ENCODE peak calls at places on chromosomes 11 and 22, in six cellular contexts. H is pancreas, E is breast epithelium, I is endodermal cell, B is stomach, Q is cardiac muscle cell. X is an unnamed sample. For H3K36me3, the result is how much of the 10 kb centered on the place peaks cover.

GRCh38 chr22:46081036-46081830 is 69.1 kb upstream of the PPARA start:
- DNase-seq in B (peak), I (no peak), E (peak), Q (no peak), H (peak), X (no peak)

GRCh38 chr11:32893947-32894827 is 1.6 kb downstream of the QSER1 start:
- DNase-seq in E (no peak), H (peak), B (no peak), Q (peak), I (peak), X (peak)

GRCh38 chr22:19631899-19632670 is 82.2 kb upstream of the SEPTIN5 start:
- DNase-seq in I (peak), B (no peak), Q (peak), E (no peak), H (no peak), X (peak)

GRCh38 chr11:79033833-79034232 is 407.0 kb downstream of the TENM4 start:
- DNase-seq in H (no peak), Q (no peak), B (no peak), E (no peak), I (no peak), X (no peak)

GRCh38 chr11:76086713-76087635 is 119.3 kb downstream of the WNT11 start:
- DNase-seq in E (no peak), Q (no peak), B (no peak), H (no peak), I (no peak), X (peak)

GRCh38 chr11:59263225-59263894 is 50.6 kb upstream of the MPEG1 start:
- DNase-seq in H (no peak), Q (no peak), E (no peak), I (peak), B (peak), X (no peak)

GRCh38 chr11:15770798-15771414 is 585.4 kb downstream of the SOX6 start:
- DNase-seq in I (peak), E (no peak), Q (peak), H (no peak), B (peak), X (peak)

GRCh38 chr11:48034926-48035876 is 54.8 kb downstream of the PTPRJ start:
- DNase-seq in B (peak), I (no peak), E (no peak), Q (peak), H (no peak), X (no peak)

GRCh38 chr11:17631702-17632365 is 84.8 kb downstream of the OTOG start:
- DNase-seq in B (no peak), E (no peak), Q (no peak), H (no peak), I (peak), X (no peak)
- TF ChIP-seq CTCF in B (no peak), E (no peak), Q (no peak), H (no peak), I (peak), X (no peak)

GRCh38 chr11:126198648-126199047 is 12.8 kb downstream of the RPUSD4 start:
- DNase-seq in Q (no peak), I (no peak), E (no peak), H (no peak), B (no peak), X (no peak)

GRCh38 chr11:126194121-126194543 is 17.3 kb downstream of the RPUSD4 start:
- DNase-seq in I (peak), E (no peak), B (peak), H (no peak), Q (peak), X (peak)

GRCh38 chr11:126193038-126193478 is 18.4 kb downstream of the RPUSD4 start:
- DNase-seq in H (no peak), B (no peak), I (no peak), E (no peak), Q (no peak), X (no peak)

GRCh38 chr11:126195119-126195518 is 16.3 kb downstream of the RPUSD4 start:
- DNase-seq in E (no peak), Q (no peak), H (no peak), I (no peak), B (no peak), X (no peak)

DNA sequence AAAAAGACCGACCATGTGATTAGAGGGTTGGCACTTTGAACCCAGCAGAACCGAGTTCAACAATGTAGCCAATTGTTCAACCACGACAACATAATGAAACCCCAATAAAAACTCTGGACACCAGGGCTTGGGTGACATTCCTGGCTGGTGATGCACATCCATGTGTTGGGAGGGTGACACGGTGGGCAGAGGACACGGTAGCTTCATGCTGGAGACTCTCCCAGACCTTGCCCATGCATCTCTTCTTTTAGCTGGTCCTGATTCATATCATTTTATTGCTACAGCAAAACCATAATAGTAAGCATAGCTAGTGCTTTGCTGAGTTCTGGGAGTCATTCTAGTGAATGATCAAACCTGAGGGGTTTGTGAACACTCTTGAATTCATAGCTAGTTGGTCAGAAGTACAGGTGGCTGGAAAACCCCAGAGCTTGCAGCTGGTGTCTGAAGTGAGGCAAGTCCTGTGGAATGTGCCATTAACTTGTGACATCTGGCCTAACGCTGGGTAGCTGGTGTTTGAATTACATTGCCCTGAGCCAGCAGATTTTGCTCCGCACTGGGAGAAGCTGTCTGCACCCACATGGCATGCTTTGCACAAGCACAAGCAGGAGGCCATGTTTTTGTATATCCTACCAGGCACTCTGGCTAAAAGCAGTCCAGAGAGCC is 14.0 kb downstream of the RPUSD4 start:
- DNase-seq in I (no peak), Q (no peak), H (no peak), E (no peak), B (peak), X (peak)
- H3K36me3 ChIP-seq in I (half or more), Q (under half), H (under half), E (under half), B (half or more), X (under half)

DNA sequence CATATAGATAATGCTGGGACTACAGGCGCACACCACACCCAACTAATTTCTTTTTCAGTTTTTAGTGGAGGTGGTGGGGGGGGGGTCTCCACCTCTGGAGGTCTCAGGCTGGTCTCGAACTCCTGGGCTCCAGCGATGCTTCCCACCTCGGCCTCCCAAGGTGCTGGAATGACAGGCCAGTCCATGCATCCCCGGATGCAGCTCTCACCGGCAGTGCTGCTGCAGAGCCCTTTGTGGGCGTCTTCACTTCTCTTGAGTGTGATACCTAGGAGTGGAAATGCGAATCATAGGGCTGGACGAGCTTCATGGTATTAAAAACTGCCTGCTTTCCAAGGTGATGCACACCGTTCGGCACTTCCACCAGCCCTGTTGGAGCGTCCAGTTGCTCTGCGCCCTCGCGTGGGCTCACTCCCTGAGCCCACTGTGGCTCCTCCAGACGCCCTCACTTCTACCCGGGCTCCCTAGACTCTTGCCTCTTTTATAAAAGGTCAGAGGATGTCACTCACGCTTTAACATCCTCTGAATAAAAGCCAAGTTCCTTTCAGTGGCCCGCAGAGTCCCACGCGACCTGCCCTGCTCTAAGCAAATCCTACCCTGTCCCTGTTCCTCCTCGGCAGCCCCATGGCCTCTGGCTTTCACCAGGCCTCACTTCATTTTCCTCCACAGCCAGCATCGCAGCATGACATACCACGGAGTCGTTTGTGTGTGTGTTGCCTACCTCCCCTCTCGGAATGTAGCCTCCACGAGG is 833 bp upstream of the BID start:
- DNase-seq in Q (no peak), B (no peak), E (no peak), H (no peak), I (no peak), X (no peak)
- H3K27ac ChIP-seq in Q (no peak), B (no peak), E (no peak), H (no peak), I (peak), X (no peak)

GRCh38 chr11:123517559-123518364 is 87.7 kb downstream of the GRAMD1B start:
- DNase-seq in H (no peak), Q (no peak), I (no peak), B (no peak), E (no peak), X (no peak)
- TF ChIP-seq CTCF in H (no peak), Q (no peak), I (no peak), B (no peak), E (no peak), X (no peak)